ENCODE peak calls at places on chromosomes 12 and 14, in eight cellular contexts. M is AML-193, K is H9, U is AG09319, G is T-helper 1 cell, B is NCI-H748 treated with DMSO at 0.1 percent for 48 hours, W is GM13976, X is GM20000. L is an unnamed sample.

GRCh38 chr14:60169722-60170121 is 4.5 kb upstream of the DHRS7 start:
- DNase-seq in M (no peak), K (no peak), U (no peak), G (no peak), B (no peak), W (no peak), X (no peak), L (no peak)

GRCh38 chr12:68538722-68539614 is 71.7 kb upstream of the RAP1B start:
- DNase-seq in M (peak; percentile 39), K (peak; percentile 82), U (no peak), G (peak; percentile 77), B (no peak), W (peak; percentile 43), X (peak; percentile 36), L (no peak)

GRCh38 chr12:114213055-114213561 is 192.8 kb downstream of the TBX5 start:
- DNase-seq in M (no peak), K (no peak), U (no peak), G (no peak), B (no peak), W (no peak), X (no peak), L (no peak)

GRCh38 chr12:52203126-52203921 is 11.5 kb upstream of the KRT80 start:
- DNase-seq in M (peak; percentile 92), K (no peak), U (no peak), G (no peak), B (peak; percentile 10), W (no peak), X (no peak), L (peak; percentile 88)

GRCh38 chr14:92787554-92787953 is 6.6 kb upstream of the GOLGA5 start:
- DNase-seq in M (no peak), K (no peak), U (no peak), G (no peak), B (no peak), W (no peak), X (no peak), L (no peak)

GRCh38 chr12:4736048-4736447 is 15.8 kb downstream of the GALNT8 start:
- DNase-seq in M (no peak), K (no peak), U (no peak), G (no peak), B (no peak), W (no peak), X (no peak), L (no peak)

GRCh38 chr14:96264850-96265249 is 8.8 kb downstream of the BDKRB1 start:
- DNase-seq in M (no peak), K (peak; percentile 47), U (no peak), G (no peak), B (no peak), W (no peak), X (no peak), L (no peak)

GRCh38 chr14:73634333-73634833 is 10.4 kb upstream of the DNAL1 start:
- DNase-seq in M (no peak), K (peak; percentile 93), U (no peak), G (no peak), B (peak; percentile 44), W (peak; percentile 60), X (no peak), L (peak; percentile 84)

GRCh38 chr14:75640876-75641275 is 19.8 kb downstream of the ERG28 start:
- DNase-seq in M (no peak), K (no peak), U (no peak), G (no peak), B (no peak), W (no peak), X (no peak), L (no peak)

GRCh38 chr14:34733245-34733644 is 18.9 kb upstream of the CFL2 start:
- DNase-seq in M (no peak), K (no peak), U (no peak), G (no peak), B (no peak), W (no peak), X (no peak), L (no peak)

GRCh38 chr14:88851587-88851986 is 27.1 kb downstream of the TTC8 start:
- DNase-seq in M (no peak), K (no peak), U (no peak), G (no peak), B (no peak), W (no peak), X (no peak), L (no peak)

GRCh38 chr14:59037086-59037485 is 151.4 kb upstream of the DAAM1 start:
- DNase-seq in M (no peak), K (no peak), U (no peak), G (no peak), B (no peak), W (no peak), X (no peak), L (no peak)

GRCh38 chr12:79408665-79409064 is 282.1 kb downstream of the PAWR start:
- DNase-seq in M (no peak), K (no peak), U (no peak), G (no peak), B (no peak), W (no peak), X (no peak), L (no peak)

GRCh38 chr12:96255077-96255476 is 60.9 kb downstream of the ELK3 start:
- DNase-seq in M (no peak), K (no peak), U (no peak), G (no peak), B (no peak), W (no peak), X (no peak), L (no peak)